ENCODE peak calls at places on chromosomes 11 and 22, in seven cellular contexts. One of them, this sample, is unnamed.

GRCh38 chr11:43955381-43956118 is 13.1 kb downstream of the C11orf96 start:
- DNase-seq in Caco-2: no peak
- DNase-seq in B cell: no peak
- DNase-seq in endodermal cell: no peak
- DNase-seq in mucosa of descending colon: no peak
- DNase-seq in Peyer's patch: no peak
- DNase-seq in CD4-positive, alpha-beta T cell: no peak
- DNase-seq in this sample: no peak

GRCh38 chr11:130213143-130213978 is 53.8 kb downstream of the ST14 start:
- DNase-seq in Caco-2: peak
- DNase-seq in B cell: peak
- DNase-seq in endodermal cell: peak
- DNase-seq in mucosa of descending colon: no peak
- DNase-seq in Peyer's patch: peak
- DNase-seq in CD4-positive, alpha-beta T cell: peak
- DNase-seq in this sample: peak

GRCh38 chr11:65903068-65903481 is 2.9 kb upstream of the FOSL1 start:
- DNase-seq in Caco-2: peak
- DNase-seq in B cell: no peak
- DNase-seq in endodermal cell: peak
- DNase-seq in mucosa of descending colon: no peak
- DNase-seq in Peyer's patch: no peak
- DNase-seq in CD4-positive, alpha-beta T cell: no peak
- DNase-seq in this sample: peak

GRCh38 chr11:108788565-108789199 is 123.8 kb downstream of the DDX10 start:
- DNase-seq in Caco-2: peak
- DNase-seq in B cell: no peak
- DNase-seq in endodermal cell: peak
- DNase-seq in mucosa of descending colon: no peak
- DNase-seq in Peyer's patch: no peak
- DNase-seq in CD4-positive, alpha-beta T cell: no peak
- DNase-seq in this sample: peak

GRCh38 chr11:106986261-106986660 is 32.0 kb downstream of the GUCY1A2 start:
- DNase-seq in Caco-2: no peak
- DNase-seq in B cell: no peak
- DNase-seq in endodermal cell: no peak
- DNase-seq in mucosa of descending colon: no peak
- DNase-seq in Peyer's patch: no peak
- DNase-seq in CD4-positive, alpha-beta T cell: no peak
- DNase-seq in this sample: no peak

GRCh38 chr22:30195245-30196140 is 51.1 kb downstream of the LIF start:
- DNase-seq in Caco-2: no peak
- DNase-seq in B cell: no peak
- DNase-seq in endodermal cell: no peak
- DNase-seq in mucosa of descending colon: no peak
- DNase-seq in Peyer's patch: no peak
- DNase-seq in CD4-positive, alpha-beta T cell: no peak
- DNase-seq in this sample: no peak

GRCh38 chr11:67612751-67613150 is 6.0 kb downstream of the NDUFV1 start:
- DNase-seq in Caco-2: no peak
- DNase-seq in B cell: no peak
- DNase-seq in endodermal cell: peak
- DNase-seq in mucosa of descending colon: peak
- DNase-seq in Peyer's patch: no peak
- DNase-seq in CD4-positive, alpha-beta T cell: no peak
- DNase-seq in this sample: no peak

GRCh38 chr22:36334081-36334831 is 53.5 kb downstream of the MYH9 start:
- DNase-seq in Caco-2: no peak
- DNase-seq in B cell: no peak
- DNase-seq in endodermal cell: peak
- DNase-seq in mucosa of descending colon: no peak
- DNase-seq in Peyer's patch: no peak
- DNase-seq in CD4-positive, alpha-beta T cell: no peak
- DNase-seq in this sample: no peak

GRCh38 chr11:2890466-2891241 is 5.1 kb upstream of the CDKN1C start:
- DNase-seq in Caco-2: no peak
- DNase-seq in B cell: no peak
- DNase-seq in endodermal cell: no peak
- DNase-seq in mucosa of descending colon: peak
- DNase-seq in Peyer's patch: peak
- DNase-seq in CD4-positive, alpha-beta T cell: no peak
- DNase-seq in this sample: peak

GRCh38 chr11:61362542-61362875 is 335 bp downstream of the TMEM138 start:
- DNase-seq in Caco-2: peak
- DNase-seq in B cell: no peak
- DNase-seq in endodermal cell: no peak
- DNase-seq in mucosa of descending colon: no peak
- DNase-seq in Peyer's patch: no peak
- DNase-seq in CD4-positive, alpha-beta T cell: peak
- DNase-seq in this sample: peak

GRCh38 chr11:105789579-105789978 is 179.7 kb downstream of the GRIA4 start:
- DNase-seq in Caco-2: no peak
- DNase-seq in B cell: no peak
- DNase-seq in endodermal cell: no peak
- DNase-seq in mucosa of descending colon: no peak
- DNase-seq in Peyer's patch: no peak
- DNase-seq in CD4-positive, alpha-beta T cell: no peak
- DNase-seq in this sample: no peak

GRCh38 chr11:128464878-128465277 is 122.5 kb downstream of the ETS1 start:
- DNase-seq in Caco-2: no peak
- DNase-seq in B cell: no peak
- DNase-seq in endodermal cell: no peak
- DNase-seq in mucosa of descending colon: no peak
- DNase-seq in Peyer's patch: no peak
- DNase-seq in CD4-positive, alpha-beta T cell: no peak
- DNase-seq in this sample: no peak

GRCh38 chr11:117538256-117538655 is 210.6 kb downstream of the CEP164 start:
- DNase-seq in Caco-2: no peak
- DNase-seq in B cell: no peak
- DNase-seq in endodermal cell: no peak
- DNase-seq in mucosa of descending colon: peak
- DNase-seq in Peyer's patch: no peak
- DNase-seq in CD4-positive, alpha-beta T cell: no peak
- DNase-seq in this sample: no peak

GRCh38 chr11:67053896-67054850 is 2.5 kb upstream of the RHOD start:
- DNase-seq in Caco-2: peak
- DNase-seq in B cell: peak
- DNase-seq in endodermal cell: peak
- DNase-seq in mucosa of descending colon: no peak
- DNase-seq in Peyer's patch: peak
- DNase-seq in CD4-positive, alpha-beta T cell: peak
- DNase-seq in this sample: peak

GRCh38 chr11:821513-822371 is 3.0 kb downstream of the PNPLA2 start:
- DNase-seq in Caco-2: no peak
- DNase-seq in B cell: no peak
- DNase-seq in endodermal cell: no peak
- DNase-seq in mucosa of descending colon: peak
- DNase-seq in Peyer's patch: no peak
- DNase-seq in CD4-positive, alpha-beta T cell: no peak
- DNase-seq in this sample: no peak

GRCh38 chr11:114847599-114847998 is 169.3 kb downstream of the NXPE2 start:
- DNase-seq in Caco-2: no peak
- DNase-seq in B cell: no peak
- DNase-seq in endodermal cell: no peak
- DNase-seq in mucosa of descending colon: no peak
- DNase-seq in Peyer's patch: no peak
- DNase-seq in CD4-positive, alpha-beta T cell: no peak
- DNase-seq in this sample: no peak

GRCh38 chr11:92453055-92453454 is 228.4 kb downstream of the FAT3 start:
- DNase-seq in Caco-2: no peak
- DNase-seq in B cell: no peak
- DNase-seq in endodermal cell: no peak
- DNase-seq in mucosa of descending colon: no peak
- DNase-seq in Peyer's patch: no peak
- DNase-seq in CD4-positive, alpha-beta T cell: no peak
- DNase-seq in this sample: no peak

GRCh38 chr11:44258839-44259420 is 51.0 kb downstream of the ALX4 start:
- DNase-seq in Caco-2: no peak
- DNase-seq in B cell: no peak
- DNase-seq in endodermal cell: no peak
- DNase-seq in mucosa of descending colon: no peak
- DNase-seq in Peyer's patch: no peak
- DNase-seq in CD4-positive, alpha-beta T cell: no peak
- DNase-seq in this sample: no peak

GRCh38 chr11:17298302-17298701 is 21.8 kb downstream of the NUCB2 start:
- DNase-seq in Caco-2: no peak
- DNase-seq in B cell: no peak
- DNase-seq in endodermal cell: no peak
- DNase-seq in mucosa of descending colon: no peak
- DNase-seq in Peyer's patch: no peak
- DNase-seq in CD4-positive, alpha-beta T cell: no peak
- DNase-seq in this sample: no peak

GRCh38 chr11:12803086-12803826 is 129.0 kb downstream of the TEAD1 start:
- DNase-seq in Caco-2: no peak
- DNase-seq in B cell: no peak
- DNase-seq in endodermal cell: no peak
- DNase-seq in mucosa of descending colon: no peak
- DNase-seq in Peyer's patch: no peak
- DNase-seq in CD4-positive, alpha-beta T cell: no peak
- DNase-seq in this sample: no peak

GRCh38 chr11:132858203-132858602 is 674.1 kb downstream of the OPCML start:
- DNase-seq in Caco-2: peak
- DNase-seq in B cell: no peak
- DNase-seq in endodermal cell: peak
- DNase-seq in mucosa of descending colon: no peak
- DNase-seq in Peyer's patch: no peak
- DNase-seq in CD4-positive, alpha-beta T cell: no peak
- DNase-seq in this sample: no peak

GRCh38 chr11:86464509-86465221 is 90.0 kb downstream of the CCDC81 start:
- DNase-seq in Caco-2: no peak
- DNase-seq in B cell: no peak
- DNase-seq in endodermal cell: no peak
- DNase-seq in mucosa of descending colon: no peak
- DNase-seq in Peyer's patch: no peak
- DNase-seq in CD4-positive, alpha-beta T cell: no peak
- DNase-seq in this sample: no peak

GRCh38 chr11:92480519-92480918 is 255.9 kb downstream of the FAT3 start:
- DNase-seq in Caco-2: no peak
- DNase-seq in B cell: no peak
- DNase-seq in endodermal cell: no peak
- DNase-seq in mucosa of descending colon: no peak
- DNase-seq in Peyer's patch: no peak
- DNase-seq in CD4-positive, alpha-beta T cell: no peak
- DNase-seq in this sample: no peak

GRCh38 chr11:73869234-73869949 is 7.3 kb downstream of the COA4 start:
- DNase-seq in Caco-2: peak
- DNase-seq in B cell: no peak
- DNase-seq in endodermal cell: no peak
- DNase-seq in mucosa of descending colon: no peak
- DNase-seq in Peyer's patch: peak
- DNase-seq in CD4-positive, alpha-beta T cell: no peak
- DNase-seq in this sample: no peak

GRCh38 chr22:29216011-29216872 is 10.5 kb downstream of the EMID1 start:
- DNase-seq in Caco-2: no peak
- DNase-seq in B cell: peak
- DNase-seq in endodermal cell: no peak
- DNase-seq in mucosa of descending colon: no peak
- DNase-seq in Peyer's patch: no peak
- DNase-seq in CD4-positive, alpha-beta T cell: no peak
- DNase-seq in this sample: no peak

GRCh38 chr11:128946646-128947045 is 4.0 kb upstream of the TP53AIP1 start:
- DNase-seq in Caco-2: no peak
- DNase-seq in B cell: no peak
- DNase-seq in endodermal cell: no peak
- DNase-seq in mucosa of descending colon: no peak
- DNase-seq in Peyer's patch: no peak
- DNase-seq in CD4-positive, alpha-beta T cell: no peak
- DNase-seq in this sample: no peak

GRCh38 chr11:115244758-115245157 is 259.5 kb downstream of the CADM1 start:
- DNase-seq in Caco-2: no peak
- DNase-seq in B cell: no peak
- DNase-seq in endodermal cell: no peak
- DNase-seq in mucosa of descending colon: no peak
- DNase-seq in Peyer's patch: no peak
- DNase-seq in CD4-positive, alpha-beta T cell: no peak
- DNase-seq in this sample: no peak

GRCh38 chr11:111001986-111002616 is 243.4 kb upstream of the POU2AF2 start:
- DNase-seq in Caco-2: no peak
- DNase-seq in B cell: no peak
- DNase-seq in endodermal cell: no peak
- DNase-seq in mucosa of descending colon: no peak
- DNase-seq in Peyer's patch: no peak
- DNase-seq in CD4-positive, alpha-beta T cell: no peak
- DNase-seq in this sample: no peak

GRCh38 chr11:80462211-80462610 is 1021.4 kb upstream of the TENM4 start:
- DNase-seq in Caco-2: no peak
- DNase-seq in B cell: no peak
- DNase-seq in endodermal cell: no peak
- DNase-seq in mucosa of descending colon: no peak
- DNase-seq in Peyer's patch: no peak
- DNase-seq in CD4-positive, alpha-beta T cell: no peak
- DNase-seq in this sample: no peak

GRCh38 chr11:131661137-131661536 is 290.7 kb downstream of the NTM start:
- DNase-seq in Caco-2: no peak
- DNase-seq in B cell: no peak
- DNase-seq in endodermal cell: peak
- DNase-seq in mucosa of descending colon: no peak
- DNase-seq in Peyer's patch: no peak
- DNase-seq in CD4-positive, alpha-beta T cell: no peak
- DNase-seq in this sample: no peak
- TF ChIP-seq CTCF in Caco-2: no peak
- TF ChIP-seq CTCF in B cell: no peak
- TF ChIP-seq CTCF in endodermal cell: no peak
- TF ChIP-seq CTCF in mucosa of descending colon: no peak
- TF ChIP-seq CTCF in Peyer's patch: no peak
- TF ChIP-seq CTCF in CD4-positive, alpha-beta T cell: no peak
- TF ChIP-seq CTCF in this sample: no peak

GRCh38 chr11:8338138-8338537 is 74.5 kb upstream of the LMO1 start:
- DNase-seq in Caco-2: peak
- DNase-seq in B cell: peak
- DNase-seq in endodermal cell: peak
- DNase-seq in mucosa of descending colon: no peak
- DNase-seq in Peyer's patch: peak
- DNase-seq in CD4-positive, alpha-beta T cell: no peak
- DNase-seq in this sample: peak
- TF ChIP-seq CTCF in Caco-2: peak
- TF ChIP-seq CTCF in B cell: peak
- TF ChIP-seq CTCF in endodermal cell: peak
- TF ChIP-seq CTCF in mucosa of descending colon: peak
- TF ChIP-seq CTCF in Peyer's patch: peak
- TF ChIP-seq CTCF in CD4-positive, alpha-beta T cell: no peak
- TF ChIP-seq CTCF in this sample: peak

GRCh38 chr22:19641254-19641982 is 72.9 kb upstream of the SEPTIN5 start:
- DNase-seq in Caco-2: peak
- DNase-seq in B cell: no peak
- DNase-seq in endodermal cell: peak
- DNase-seq in mucosa of descending colon: no peak
- DNase-seq in Peyer's patch: no peak
- DNase-seq in CD4-positive, alpha-beta T cell: no peak
- DNase-seq in this sample: peak
- TF ChIP-seq CTCF in Caco-2: peak
- TF ChIP-seq CTCF in B cell: no peak
- TF ChIP-seq CTCF in endodermal cell: peak
- TF ChIP-seq CTCF in mucosa of descending colon: no peak
- TF ChIP-seq CTCF in Peyer's patch: no peak
- TF ChIP-seq CTCF in CD4-positive, alpha-beta T cell: no peak
- TF ChIP-seq CTCF in this sample: peak

DNA sequence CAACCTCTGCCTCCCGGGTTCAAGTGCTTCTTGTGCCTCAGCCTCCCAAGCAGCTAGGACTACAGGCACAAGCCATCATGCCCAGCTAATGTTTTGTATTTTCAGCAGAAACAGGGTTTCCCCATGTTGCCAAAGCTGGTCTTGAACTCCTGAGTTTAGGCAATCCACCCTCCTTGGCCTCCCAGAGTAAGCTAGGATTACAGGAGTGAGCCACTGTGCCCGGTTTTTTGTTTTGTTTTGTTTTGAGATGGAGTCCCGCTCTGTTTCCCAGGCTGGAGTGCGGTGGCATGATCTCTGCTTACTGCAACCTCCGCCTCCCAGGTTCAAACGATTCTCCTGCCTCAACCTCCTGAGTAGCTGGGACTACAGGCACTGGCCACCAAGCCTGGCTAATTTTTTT is 41.0 kb downstream of the CELF1 start:
- DNase-seq in Caco-2: no peak
- DNase-seq in B cell: no peak
- DNase-seq in endodermal cell: no peak
- DNase-seq in mucosa of descending colon: no peak
- DNase-seq in Peyer's patch: no peak
- DNase-seq in CD4-positive, alpha-beta T cell: no peak
- DNase-seq in this sample: no peak
- TF ChIP-seq CTCF in Caco-2: no peak
- TF ChIP-seq CTCF in B cell: no peak
- TF ChIP-seq CTCF in endodermal cell: no peak
- TF ChIP-seq CTCF in mucosa of descending colon: no peak
- TF ChIP-seq CTCF in Peyer's patch: no peak
- TF ChIP-seq CTCF in CD4-positive, alpha-beta T cell: no peak
- TF ChIP-seq CTCF in this sample: no peak

This sample was measured in Calu3.